ENCODE peak calls at places on chromosomes 2 and 18, in four cellular contexts. One of them, this sample, is unnamed.

GRCh38 chr2:3098231-3098630 is 279.4 kb downstream of the EIPR1 start:
- DNase-seq in uterus: no peak
- DNase-seq in sigmoid colon: no peak
- DNase-seq in AG04450: no peak
- DNase-seq in this sample: no peak

GRCh38 chr18:75293591-75293990 is 83.0 kb downstream of the TSHZ1 start:
- DNase-seq in uterus: no peak
- DNase-seq in sigmoid colon: no peak
- DNase-seq in AG04450: no peak
- DNase-seq in this sample: peak

GRCh38 chr2:43469713-43470112 is 126.1 kb downstream of the THADA start:
- DNase-seq in uterus: no peak
- DNase-seq in sigmoid colon: no peak
- DNase-seq in AG04450: no peak
- DNase-seq in this sample: no peak

GRCh38 chr18:72868666-72869661 is 1.2 kb upstream of the NETO1 start:
- DNase-seq in uterus: no peak
- DNase-seq in sigmoid colon: no peak
- DNase-seq in AG04450: no peak
- DNase-seq in this sample: no peak

GRCh38 chr2:240376739-240377138 is 58.7 kb upstream of the GPC1 start:
- DNase-seq in uterus: no peak
- DNase-seq in sigmoid colon: no peak
- DNase-seq in AG04450: no peak
- DNase-seq in this sample: no peak

GRCh38 chr2:219017166-219017931 is 24.0 kb downstream of the CFAP65 start:
- DNase-seq in uterus: no peak
- DNase-seq in sigmoid colon: peak
- DNase-seq in AG04450: no peak
- DNase-seq in this sample: no peak

GRCh38 chr2:3594493-3595281 is at the start of gene COLEC11:
- DNase-seq in uterus: peak
- DNase-seq in sigmoid colon: no peak
- DNase-seq in AG04450: no peak
- DNase-seq in this sample: no peak

GRCh38 chr2:172806426-172807008 is 70.9 kb downstream of the RAPGEF4 start:
- DNase-seq in uterus: no peak
- DNase-seq in sigmoid colon: no peak
- DNase-seq in AG04450: peak
- DNase-seq in this sample: peak

GRCh38 chr2:60945341-60945740 is 64.0 kb downstream of the REL start:
- DNase-seq in uterus: no peak
- DNase-seq in sigmoid colon: no peak
- DNase-seq in AG04450: no peak
- DNase-seq in this sample: no peak

GRCh38 chr2:197307236-197307932 is 3.2 kb downstream of the ANKRD44 start:
- DNase-seq in uterus: no peak
- DNase-seq in sigmoid colon: no peak
- DNase-seq in AG04450: no peak
- DNase-seq in this sample: no peak

GRCh38 chr2:201523506-201523905 is 72.0 kb downstream of the STRADB start:
- DNase-seq in uterus: no peak
- DNase-seq in sigmoid colon: no peak
- DNase-seq in AG04450: no peak
- DNase-seq in this sample: no peak

GRCh38 chr2:184680825-184681224 is 82.5 kb downstream of the ZNF804A start:
- DNase-seq in uterus: no peak
- DNase-seq in sigmoid colon: no peak
- DNase-seq in AG04450: no peak
- DNase-seq in this sample: no peak

GRCh38 chr2:120642646-120643045 is 93.0 kb upstream of the GLI2 start:
- DNase-seq in uterus: no peak
- DNase-seq in sigmoid colon: no peak
- DNase-seq in AG04450: no peak
- DNase-seq in this sample: peak

GRCh38 chr2:46002507-46002883 is 294.7 kb upstream of the EPAS1 start:
- DNase-seq in uterus: no peak
- DNase-seq in sigmoid colon: no peak
- DNase-seq in AG04450: no peak
- DNase-seq in this sample: no peak

GRCh38 chr2:58796239-58796638 is 555.1 kb upstream of the FANCL start:
- DNase-seq in uterus: no peak
- DNase-seq in sigmoid colon: no peak
- DNase-seq in AG04450: no peak
- DNase-seq in this sample: no peak

GRCh38 chr2:27042985-27043634 is 8.4 kb upstream of the AGBL5 start:
- DNase-seq in uterus: no peak
- DNase-seq in sigmoid colon: no peak
- DNase-seq in AG04450: no peak
- DNase-seq in this sample: peak

GRCh38 chr2:116987447-116987846 is 827.0 kb upstream of the DDX18 start:
- DNase-seq in uterus: no peak
- DNase-seq in sigmoid colon: no peak
- DNase-seq in AG04450: no peak
- DNase-seq in this sample: no peak

GRCh38 chr2:10457846-10458563 is 9.9 kb upstream of the ODC1 start:
- DNase-seq in uterus: no peak
- DNase-seq in sigmoid colon: no peak
- DNase-seq in AG04450: peak
- DNase-seq in this sample: no peak

GRCh38 chr2:236743623-236744280 is 174.1 kb downstream of the ACKR3 start:
- DNase-seq in uterus: no peak
- DNase-seq in sigmoid colon: no peak
- DNase-seq in AG04450: no peak
- DNase-seq in this sample: peak

GRCh38 chr2:181396575-181397062 is 60.6 kb upstream of the ITGA4 start:
- DNase-seq in uterus: no peak
- DNase-seq in sigmoid colon: no peak
- DNase-seq in AG04450: no peak
- DNase-seq in this sample: peak

GRCh38 chr2:387980-388421 is 100.1 kb upstream of the ALKAL2 start:
- DNase-seq in uterus: no peak
- DNase-seq in sigmoid colon: no peak
- DNase-seq in AG04450: no peak
- DNase-seq in this sample: no peak

GRCh38 chr2:16057661-16058060 is 117.3 kb downstream of the MYCN start:
- DNase-seq in uterus: no peak
- DNase-seq in sigmoid colon: no peak
- DNase-seq in AG04450: no peak
- DNase-seq in this sample: no peak

GRCh38 chr2:16058256-16058655 is 117.9 kb downstream of the MYCN start:
- DNase-seq in uterus: no peak
- DNase-seq in sigmoid colon: no peak
- DNase-seq in AG04450: no peak
- DNase-seq in this sample: no peak

GRCh38 chr2:16053437-16054257 is 113.3 kb downstream of the MYCN start:
- DNase-seq in uterus: no peak
- DNase-seq in sigmoid colon: no peak
- DNase-seq in AG04450: no peak
- DNase-seq in this sample: no peak

GRCh38 chr2:16058747-16059358 is 118.5 kb downstream of the MYCN start:
- DNase-seq in uterus: no peak
- DNase-seq in sigmoid colon: no peak
- DNase-seq in AG04450: no peak
- DNase-seq in this sample: no peak

DNA sequence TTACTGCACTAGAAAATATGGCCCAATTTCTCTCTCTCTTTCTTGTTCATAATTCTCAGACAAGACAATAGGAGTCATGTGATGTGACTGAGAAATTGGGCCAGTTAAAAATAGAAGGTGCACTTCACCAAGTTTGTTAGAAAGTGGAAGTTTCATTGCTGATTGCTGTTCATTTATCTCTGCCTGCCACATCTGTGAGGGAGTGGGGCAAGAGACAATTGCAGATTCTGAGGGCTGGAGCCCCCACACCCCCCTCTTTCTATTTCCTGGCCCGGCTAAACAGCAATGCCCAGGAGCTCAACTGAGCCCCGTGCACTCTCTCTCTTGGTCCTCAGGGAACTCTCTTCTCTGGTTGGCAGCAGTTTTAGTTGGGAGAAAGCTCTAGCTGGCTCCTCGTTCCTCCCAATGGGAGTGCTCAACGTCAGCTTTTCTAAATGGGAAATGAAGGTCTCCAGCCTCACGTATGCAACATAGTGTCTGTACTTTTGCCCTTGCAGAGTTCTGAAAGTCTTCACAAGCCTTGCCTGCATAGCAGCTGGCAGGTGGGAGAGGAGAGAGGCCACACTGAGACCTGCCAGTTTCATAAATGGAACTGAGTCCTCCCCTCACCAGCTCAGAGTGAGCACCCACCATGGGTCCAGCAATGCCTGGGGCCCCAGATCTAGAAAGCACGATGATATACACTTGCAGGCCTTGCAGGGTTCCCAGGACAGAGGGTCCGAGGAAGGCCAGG is 115.7 kb downstream of the MYCN start:
- DNase-seq in uterus: no peak
- DNase-seq in sigmoid colon: no peak
- DNase-seq in AG04450: no peak
- DNase-seq in this sample: no peak
- H3K4me3 ChIP-seq in uterus: no peak
- H3K4me3 ChIP-seq in sigmoid colon: no peak
- H3K4me3 ChIP-seq in AG04450: no peak
- H3K4me3 ChIP-seq in this sample: no peak

DNA sequence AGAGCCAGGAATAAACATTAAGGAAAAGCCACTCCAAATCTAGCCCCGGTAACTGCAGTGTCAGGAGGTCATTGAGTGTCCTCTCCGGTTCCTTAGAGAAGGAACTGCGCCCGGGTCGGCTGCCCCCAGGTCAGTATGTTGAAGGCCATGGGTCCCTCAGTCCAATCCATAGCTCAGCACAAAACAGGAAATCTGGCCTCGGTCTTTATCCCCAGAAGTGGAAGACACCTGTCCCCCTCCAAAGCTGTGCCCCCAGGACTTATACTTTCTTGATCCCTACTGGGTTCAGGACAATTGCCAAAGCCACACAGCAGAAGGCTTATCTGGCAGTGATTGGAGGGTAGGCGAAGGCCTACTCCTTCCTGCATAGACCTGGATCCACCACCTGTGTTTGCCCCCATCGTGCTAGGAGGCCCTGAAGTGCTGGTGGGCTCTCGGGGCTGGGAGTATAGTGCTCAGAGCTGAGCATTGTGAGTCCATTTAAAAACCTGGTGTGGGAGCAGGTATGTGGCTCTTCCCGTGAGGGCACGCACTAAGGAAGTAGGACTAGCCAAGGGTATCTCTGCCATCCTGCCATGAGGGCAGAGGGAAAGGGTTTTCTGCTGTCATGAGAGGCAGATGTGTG is 178.6 kb downstream of the SEPTIN10 start:
- DNase-seq in uterus: no peak
- DNase-seq in sigmoid colon: peak
- DNase-seq in AG04450: no peak
- DNase-seq in this sample: no peak
- H3K27ac ChIP-seq in uterus: no peak
- H3K27ac ChIP-seq in sigmoid colon: peak
- H3K27ac ChIP-seq in AG04450: no peak
- H3K27ac ChIP-seq in this sample: no peak

GRCh38 chr18:13447621-13448020 is 229.1 kb downstream of the LDLRAD4 start:
- DNase-seq in uterus: no peak
- DNase-seq in sigmoid colon: no peak
- DNase-seq in AG04450: no peak
- DNase-seq in this sample: peak
- H3K4me3 ChIP-seq in uterus: no peak
- H3K4me3 ChIP-seq in sigmoid colon: no peak
- H3K4me3 ChIP-seq in AG04450: no peak
- H3K4me3 ChIP-seq in this sample: no peak

DNA sequence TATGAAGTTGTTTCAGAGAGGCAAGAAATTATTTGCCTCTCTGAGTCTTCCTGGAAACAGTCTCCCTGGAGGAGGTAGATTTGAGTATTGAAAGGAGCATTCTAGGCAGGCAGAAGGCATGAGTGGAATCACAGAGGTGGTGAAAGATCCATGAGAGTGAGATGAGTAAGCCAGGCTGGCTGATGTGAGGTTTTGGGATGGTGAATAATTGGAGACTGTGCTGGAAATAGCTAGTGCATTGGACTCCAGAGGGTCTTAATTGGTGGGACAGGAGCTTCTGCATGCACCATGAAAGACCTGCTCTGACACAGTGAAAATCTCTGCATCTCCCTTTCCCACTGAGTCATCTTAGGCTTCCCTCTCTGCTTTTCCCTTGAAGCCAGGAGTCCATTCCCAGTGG is 46.3 kb downstream of the CDC42EP3 start:
- DNase-seq in uterus: no peak
- DNase-seq in sigmoid colon: no peak
- DNase-seq in AG04450: no peak
- DNase-seq in this sample: peak
- H3K27ac ChIP-seq in uterus: peak
- H3K27ac ChIP-seq in sigmoid colon: peak
- H3K27ac ChIP-seq in AG04450: peak
- H3K27ac ChIP-seq in this sample: peak

GRCh38 chr18:361100-361732 is 93.4 kb upstream of the THOC1 start:
- DNase-seq in uterus: no peak
- DNase-seq in sigmoid colon: no peak
- DNase-seq in AG04450: no peak
- DNase-seq in this sample: no peak

GRCh38 chr18:362914-363295 is 95.1 kb upstream of the THOC1 start:
- DNase-seq in uterus: no peak
- DNase-seq in sigmoid colon: no peak
- DNase-seq in AG04450: no peak
- DNase-seq in this sample: peak

GRCh38 chr18:363327-364115 is 95.7 kb upstream of the THOC1 start:
- DNase-seq in uterus: no peak
- DNase-seq in sigmoid colon: no peak
- DNase-seq in AG04450: no peak
- DNase-seq in this sample: peak

GRCh38 chr18:360676-361075 is 92.8 kb upstream of the THOC1 start:
- DNase-seq in uterus: no peak
- DNase-seq in sigmoid colon: no peak
- DNase-seq in AG04450: no peak
- DNase-seq in this sample: no peak

GRCh38 chr18:361941-362913 is 94.4 kb upstream of the THOC1 start:
- DNase-seq in uterus: peak
- DNase-seq in sigmoid colon: peak
- DNase-seq in AG04450: peak
- DNase-seq in this sample: peak
- H3K4me3 ChIP-seq in uterus: no peak
- H3K4me3 ChIP-seq in sigmoid colon: no peak
- H3K4me3 ChIP-seq in AG04450: no peak
- H3K4me3 ChIP-seq in this sample: no peak

This sample was measured in SJSA1.